ENCODE peak calls at places on chromosomes 16 and 17, in five cellular contexts. T is CD8-positive, alpha-beta memory T cell; N is GM23338; I is osteoblast; A is MG63. H is an unnamed sample. For H3K36me3 and H3K27me3, the result is how much of the 10 kb centered on the place peaks cover.

GRCh38 chr17:82050152-82050760 is 1.4 kb downstream of the RFNG start:
- DNase-seq in T (no peak), N (no peak), I (peak), A (no peak), H (no peak)

GRCh38 chr17:39617446-39618251 is 9.1 kb upstream of the PPP1R1B start:
- DNase-seq in T (peak), N (peak), I (peak), A (peak), H (peak)

GRCh38 chr17:66982011-66982508 is 17.6 kb downstream of the CACNG4 start:
- DNase-seq in T (no peak), N (no peak), I (no peak), A (peak), H (no peak)

GRCh38 chr17:78022425-78022824 is 63.9 kb downstream of the TNRC6C start:
- DNase-seq in T (no peak), N (no peak), I (no peak), A (no peak), H (no peak)

GRCh38 chr16:66486199-66486772 is 59.2 kb downstream of the BEAN1 start:
- DNase-seq in T (no peak), N (no peak), I (no peak), A (no peak), H (no peak)

GRCh38 chr17:7438050-7438614 is 1.2 kb upstream of the FGF11 start:
- DNase-seq in T (peak), N (peak), I (peak), A (no peak), H (peak)

GRCh38 chr16:3101841-3102470 is 2.9 kb upstream of the ZSCAN10 start:
- DNase-seq in T (no peak), N (peak), I (no peak), A (no peak), H (peak)

GRCh38 chr17:17151962-17152361 is 54.2 kb downstream of the PLD6 start:
- DNase-seq in T (no peak), N (no peak), I (peak), A (peak), H (no peak)

GRCh38 chr17:49588312-49588711 is 12.6 kb downstream of the NXPH3 start:
- DNase-seq in T (no peak), N (no peak), I (peak), A (peak), H (peak)

GRCh38 chr16:229731-230281 is 557 bp upstream of the LUC7L start:
- DNase-seq in T (no peak), N (no peak), I (no peak), A (no peak), H (no peak)
- H3K4me3 ChIP-seq in T (peak), N (peak), I (peak), A (peak), H (peak)

GRCh38 chr17:4968166-4968915 is 724 bp upstream of the SPAG7 start:
- DNase-seq in T (no peak), N (peak), I (no peak), A (peak), H (peak)
- H3K36me3 ChIP-seq in T (under half), N (under half), I (under half), A (under half), H (under half)

GRCh38 chr16:77850637-77851330 is 62.4 kb downstream of the VAT1L start:
- DNase-seq in T (no peak), N (no peak), I (no peak), A (no peak), H (no peak)
- H3K27me3 ChIP-seq in T (under half), N (under half), I (under half), A (under half), H (under half)

DNA sequence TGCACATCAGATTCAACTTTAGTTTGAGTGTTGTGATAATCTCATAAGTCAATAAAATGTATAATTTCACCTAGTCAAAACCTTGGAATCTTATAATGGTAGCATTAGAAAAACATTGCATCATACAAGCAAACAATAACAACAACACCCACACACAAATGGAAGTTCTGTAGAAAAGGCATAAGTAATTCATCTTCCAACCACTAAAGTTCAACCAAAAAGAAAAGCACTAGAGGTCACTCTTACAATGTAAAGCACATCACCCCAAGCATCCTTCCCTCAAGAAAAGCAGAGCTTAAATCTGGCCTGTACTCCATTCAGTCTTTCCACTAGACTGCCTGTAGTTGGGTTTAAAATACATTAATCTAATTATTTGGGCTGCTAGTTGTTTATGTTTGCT is 1.8 kb downstream of the CNTNAP4 start:
- DNase-seq in T (no peak), N (peak), I (no peak), A (no peak), H (peak)
- H3K4me3 ChIP-seq in T (no peak), N (no peak), I (no peak), A (no peak), H (no peak)

DNA sequence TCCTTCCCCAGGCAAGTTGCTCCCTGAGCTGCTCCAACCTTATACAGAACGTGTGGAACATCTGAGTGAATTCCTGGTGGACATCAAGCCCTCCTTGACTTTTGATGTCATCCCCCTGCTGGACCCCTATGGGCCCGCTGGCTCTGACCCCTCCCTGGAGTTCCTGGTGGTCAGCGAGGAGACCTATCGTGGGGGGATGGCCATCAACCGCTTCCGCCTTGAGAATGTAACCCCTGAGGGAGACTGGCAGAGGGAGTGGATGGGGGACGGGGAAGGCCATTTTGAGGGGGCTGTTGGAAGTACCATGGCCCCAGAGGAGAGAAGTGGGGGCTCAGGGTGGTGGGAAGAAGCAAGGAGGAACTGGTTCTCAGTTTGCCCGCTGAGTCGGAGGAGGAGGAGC is 2.0 kb downstream of the COASY start:
- DNase-seq in T (no peak), N (no peak), I (peak), A (no peak), H (no peak)
- H3K36me3 ChIP-seq in T (under half), N (under half), I (under half), A (half or more), H (under half)

GRCh38 chr17:48551601-48552452 is 6.9 kb upstream of the HOXB2 start:
- DNase-seq in T (no peak), N (peak), I (no peak), A (no peak), H (peak)
- H3K27me3 ChIP-seq in T (under half), N (half or more), I (half or more), A (under half), H (half or more)

GRCh38 chr17:45410144-45411091 is 22.3 kb downstream of the ARHGAP27 start:
- DNase-seq in T (peak), N (no peak), I (peak), A (no peak), H (peak)
- H3K4me3 ChIP-seq in T (peak), N (no peak), I (no peak), A (no peak), H (no peak)

GRCh38 chr17:45264430-45264829 is 2.5 kb upstream of the SPATA32 start:
- DNase-seq in T (no peak), N (no peak), I (no peak), A (no peak), H (no peak)
- H3K36me3 ChIP-seq in T (under half), N (under half), I (half or more), A (half or more), H (under half)

GRCh38 chr17:79414063-79414462 is 196.8 kb downstream of the RBFOX3 start:
- DNase-seq in T (no peak), N (no peak), I (no peak), A (no peak), H (no peak)

GRCh38 chr17:79411419-79411818 is 199.4 kb downstream of the RBFOX3 start:
- DNase-seq in T (no peak), N (no peak), I (no peak), A (no peak), H (no peak)

GRCh38 chr17:79410681-79411080 is 200.2 kb downstream of the RBFOX3 start:
- DNase-seq in T (no peak), N (no peak), I (no peak), A (no peak), H (no peak)

GRCh38 chr17:79413591-79413990 is 197.3 kb downstream of the RBFOX3 start:
- DNase-seq in T (no peak), N (no peak), I (no peak), A (peak), H (no peak)

GRCh38 chr17:79412110-79412509 is 198.7 kb downstream of the RBFOX3 start:
- DNase-seq in T (no peak), N (no peak), I (no peak), A (no peak), H (no peak)
- H3K27me3 ChIP-seq in T (under half), N (under half), I (under half), A (half or more), H (under half)

H was measured in H7.